ENCODE peak calls at places on chromosomes 2 and 18, in six cellular contexts. C is erythroblast; G is NCI-H1417; O is naive B cell; V is stimulated activated CD4-positive, alpha-beta T cell treated with anti-CD3 and anti-CD28 coated beads, Interleukin-4, amount 100 ng/mL, for 1 hour; Y is Panc1. B is an unnamed sample.

GRCh38 chr2:63555931-63556330 is 32.3 kb downstream of the WDPCP start:
- DNase-seq in O (no peak), G (no peak), C (no peak), Y (no peak), V (no peak), B (no peak)

GRCh38 chr2:233698740-233699139 is 6.0 kb downstream of the UGT1A6 start:
- DNase-seq in V (no peak), G (no peak), O (no peak), C (no peak), Y (no peak), B (no peak)

GRCh38 chr18:35268811-35269210 is 21.2 kb downstream of the ZSCAN30 start:
- DNase-seq in V (no peak), C (no peak), Y (no peak), G (no peak), O (peak), B (no peak)

GRCh38 chr18:75544496-75544895 is 117.0 kb upstream of the SMIM21 start:
- DNase-seq in C (no peak), V (no peak), G (peak), O (no peak), Y (no peak), B (no peak)

GRCh38 chr2:187383043-187383800 is 64.8 kb downstream of the CALCRL start:
- DNase-seq in C (no peak), Y (no peak), G (no peak), V (no peak), O (no peak), B (no peak)

GRCh38 chr18:48328473-48329205 is 80.5 kb downstream of the ZBTB7C start:
- DNase-seq in G (peak), C (no peak), Y (no peak), V (no peak), O (no peak), B (no peak)

GRCh38 chr2:190714958-190715357 is 66.1 kb downstream of the NAB1 start:
- DNase-seq in O (no peak), Y (no peak), C (no peak), V (no peak), G (no peak), B (no peak)

GRCh38 chr2:49131801-49132200 is 22.5 kb downstream of the FSHR start:
- DNase-seq in Y (no peak), G (no peak), V (no peak), O (no peak), C (no peak), B (no peak)

GRCh38 chr2:200797242-200797770 is 14.4 kb upstream of the BZW1 start:
- DNase-seq in C (no peak), G (no peak), O (no peak), Y (no peak), V (no peak), B (no peak)

GRCh38 chr2:226813148-226813701 is 13.6 kb upstream of the IRS1 start:
- DNase-seq in C (peak), O (no peak), Y (no peak), V (no peak), G (peak), B (no peak)

GRCh38 chr2:226903179-226903578 is 67.3 kb downstream of the RHBDD1 start:
- DNase-seq in Y (no peak), G (no peak), V (no peak), O (no peak), C (no peak), B (no peak)

GRCh38 chr18:8766576-8767253 is 61.4 kb downstream of the MTCL1 start:
- DNase-seq in V (no peak), Y (no peak), C (no peak), O (no peak), G (peak), B (no peak)

GRCh38 chr2:219207884-219208740 is 1.5 kb downstream of the ZFAND2B start:
- DNase-seq in V (no peak), C (no peak), Y (no peak), G (peak), O (no peak), B (no peak)

GRCh38 chr2:128271186-128271890 is 47.3 kb downstream of the HS6ST1 start:
- DNase-seq in C (no peak), G (no peak), O (no peak), Y (no peak), V (no peak), B (no peak)

B was measured in NCI-H524 treated with DMSO at 0.1 percent for 48 hours.